ENCODE peak calls at places on chromosome 16, in ten cellular contexts. R is HepG2; U is activated effector memory CD4-positive, alpha-beta T cell treated with anti-CD3 and anti-CD28 coated beads, Interleukin-2, amount 50 U/mL, for 16 hours; L is T follicular helper cell; C is NCI-H1092 treated with DMSO at 0.1 percent for 48 hours; Z is adrenal gland; V is LHCN-M2; A is GF-D8; Y is epithelial cell of prostate; X is NCI-H460. T is an unnamed sample.

GRCh38 chr16:67177743-67178699 is 5.7 kb downstream of the MATCAP1 start:
- DNase-seq in L (peak; percentile 59), V (no peak), X (no peak), Y (peak; percentile 89), Z (peak; percentile 85), R (peak; percentile 65), U (peak; percentile 79), A (no peak), C (peak; percentile 47), T (no peak)

GRCh38 chr16:10405386-10405939 is 19.6 kb downstream of the ATF7IP2 start:
- DNase-seq in Z (peak; percentile 40), X (no peak), V (no peak), L (no peak), Y (no peak), R (peak; percentile 88), A (no peak), U (no peak), C (no peak), T (no peak)

GRCh38 chr16:81740163-81740562 is 38.9 kb upstream of the PLCG2 start:
- DNase-seq in Z (no peak), A (peak; percentile 33), X (no peak), C (no peak), Y (no peak), L (no peak), V (no peak), R (peak; percentile 31), U (no peak), T (no peak)

GRCh38 chr16:73053379-73054130 is 5.6 kb upstream of the ZFHX3 start:
- DNase-seq in U (no peak), Y (no peak), Z (no peak), A (no peak), L (no peak), X (no peak), R (peak; percentile 75), V (peak; percentile 85), C (peak; percentile 84), T (no peak)

GRCh38 chr16:7736138-7736537 is 403.5 kb downstream of the RBFOX1 start:
- DNase-seq in Z (no peak), V (no peak), Y (no peak), A (no peak), X (no peak), C (no peak), L (no peak), R (no peak), U (no peak), T (no peak)

GRCh38 chr16:57637424-57637823 is 9.0 kb downstream of the ADGRG1 start:
- DNase-seq in U (no peak), X (no peak), A (no peak), V (no peak), Y (no peak), R (no peak), C (peak; percentile 25), Z (peak; percentile 51), L (no peak), T (no peak)

GRCh38 chr16:78563905-78564304 is 464.5 kb downstream of the WWOX start:
- DNase-seq in Y (peak; percentile 81), L (no peak), V (no peak), X (no peak), Z (no peak), A (no peak), U (no peak), C (peak; percentile 7), R (no peak), T (peak; percentile 88)

GRCh38 chr16:82630219-82630618 is 3.5 kb downstream of the CDH13 start:
- DNase-seq in Z (no peak), L (no peak), V (peak; percentile 48), C (no peak), U (no peak), Y (no peak), X (peak; percentile 71), R (no peak), A (no peak), T (no peak)

GRCh38 chr16:82134884-82135283 is 35.1 kb downstream of the MPHOSPH6 start:
- DNase-seq in C (no peak), Z (no peak), Y (no peak), X (no peak), U (no peak), V (no peak), R (no peak), A (no peak), L (no peak), T (no peak)

GRCh38 chr16:80723981-80724380 is 80.4 kb downstream of the CDYL2 start:
- DNase-seq in C (no peak), U (no peak), L (no peak), R (no peak), Z (no peak), V (no peak), Y (no peak), A (no peak), X (no peak), T (no peak)

GRCh38 chr16:1394367-1394951 is 20.0 kb downstream of the UNKL start:
- DNase-seq in V (no peak), R (no peak), A (no peak), L (no peak), X (no peak), Y (no peak), Z (no peak), C (no peak), U (no peak), T (no peak)

GRCh38 chr16:11235703-11235991 is 20.4 kb downstream of the SOCS1 start:
- DNase-seq in V (no peak), L (no peak), A (peak; percentile 83), Z (no peak), R (peak; percentile 81), X (no peak), U (no peak), Y (no peak), C (no peak), T (no peak)

GRCh38 chr16:73315645-73316044 is 267.7 kb upstream of the ZFHX3 start:
- DNase-seq in A (no peak), Z (no peak), V (no peak), Y (no peak), L (no peak), R (no peak), C (no peak), X (no peak), U (no peak), T (no peak)

GRCh38 chr16:27369806-27370205 is 32.2 kb upstream of the IL21R start:
- DNase-seq in U (peak; percentile 53), X (no peak), Y (no peak), V (peak; percentile 86), Z (no peak), A (no peak), L (no peak), C (no peak), R (peak; percentile 43), T (no peak)

GRCh38 chr16:53502331-53503269 is at the start of gene AKTIP:
- DNase-seq in U (peak; percentile 78), Y (no peak), X (no peak), R (no peak), L (no peak), V (peak; percentile 19), Z (peak; percentile 39), A (no peak), C (no peak), T (no peak)

GRCh38 chr16:24075929-24076716 is 180.0 kb upstream of the CACNG3 start:
- DNase-seq in X (no peak), Y (peak; percentile 3), C (no peak), A (no peak), V (no peak), Z (no peak), L (no peak), R (no peak), U (no peak), T (no peak)

GRCh38 chr16:3503513-3503912 is 2.7 kb downstream of the CLUAP1 start:
- DNase-seq in X (no peak), A (no peak), Z (no peak), C (no peak), U (peak; percentile 76), V (no peak), R (no peak), L (no peak), Y (no peak), T (no peak)

GRCh38 chr16:49634235-49635008 is 221.5 kb downstream of the ZNF423 start:
- DNase-seq in Z (no peak), Y (no peak), A (no peak), X (no peak), R (no peak), U (no peak), V (no peak), L (no peak), C (no peak), T (no peak)

GRCh38 chr16:14600164-14600563 is 29.9 kb downstream of the PARN start:
- DNase-seq in X (peak; percentile 9), L (no peak), V (peak; percentile 17), Y (no peak), U (no peak), R (peak; percentile 23), C (no peak), A (no peak), Z (no peak), T (peak; percentile 4)

GRCh38 chr16:23089111-23089510 is 60.1 kb downstream of the USP31 start:
- DNase-seq in Z (no peak), R (no peak), A (no peak), V (no peak), X (no peak), Y (no peak), U (no peak), C (no peak), L (no peak), T (no peak)

GRCh38 chr16:87735270-87736002 is 30.4 kb downstream of the KLHDC4 start:
- DNase-seq in A (no peak), V (no peak), C (no peak), Z (no peak), L (no peak), U (no peak), R (no peak), Y (no peak), X (no peak), T (no peak)

GRCh38 chr16:1809281-1809801 is 15.8 kb upstream of the IGFALS start:
- DNase-seq in R (no peak), Y (no peak), C (no peak), X (no peak), U (no peak), V (no peak), Z (no peak), A (no peak), L (no peak), T (no peak)

GRCh38 chr16:11312718-11313492 is 31.8 kb upstream of the PRM1 start:
- DNase-seq in A (no peak), V (no peak), L (no peak), Z (no peak), X (no peak), C (no peak), R (peak; percentile 72), Y (no peak), U (no peak), T (no peak)

GRCh38 chr16:67729636-67730248 is 10.6 kb upstream of the GFOD2 start:
- DNase-seq in C (no peak), X (no peak), A (no peak), Z (no peak), L (no peak), R (no peak), Y (no peak), V (no peak), U (no peak), T (no peak)